ENCODE peak calls at places on chromosomes 6 and 20, in five cellular contexts. One of them, this sample, is unnamed.

GRCh38 chr20:32457476-32457986 is 99.4 kb downstream of the ASXL1 start:
- DNase-seq in RWPE2: peak
- DNase-seq in endothelial cell: peak
- DNase-seq in esophagus squamous epithelium: no peak
- DNase-seq in IMR-90: peak
- DNase-seq in this sample: peak

GRCh38 chr6:73704260-73704659 is 8.3 kb downstream of the CD109 start:
- DNase-seq in RWPE2: peak
- DNase-seq in endothelial cell: no peak
- DNase-seq in esophagus squamous epithelium: no peak
- DNase-seq in IMR-90: peak
- DNase-seq in this sample: no peak

GRCh38 chr6:80543598-80544181 is 437.2 kb downstream of the BCKDHB start:
- DNase-seq in RWPE2: no peak
- DNase-seq in endothelial cell: no peak
- DNase-seq in esophagus squamous epithelium: no peak
- DNase-seq in IMR-90: peak
- DNase-seq in this sample: no peak

GRCh38 chr6:3455490-3456394 is 1.1 kb downstream of the SLC22A23 start:
- DNase-seq in RWPE2: no peak
- DNase-seq in endothelial cell: peak
- DNase-seq in esophagus squamous epithelium: no peak
- DNase-seq in IMR-90: no peak
- DNase-seq in this sample: peak

GRCh38 chr20:58569211-58570125 is 54.3 kb upstream of the APCDD1L start:
- DNase-seq in RWPE2: no peak
- DNase-seq in endothelial cell: no peak
- DNase-seq in esophagus squamous epithelium: no peak
- DNase-seq in IMR-90: no peak
- DNase-seq in this sample: no peak

GRCh38 chr6:113953346-113953745 is 17.6 kb downstream of the HDAC2 start:
- DNase-seq in RWPE2: no peak
- DNase-seq in endothelial cell: no peak
- DNase-seq in esophagus squamous epithelium: no peak
- DNase-seq in IMR-90: peak
- DNase-seq in this sample: no peak

GRCh38 chr6:32107447-32107846 is 1.7 kb downstream of the TNXB start:
- DNase-seq in RWPE2: no peak
- DNase-seq in endothelial cell: no peak
- DNase-seq in esophagus squamous epithelium: no peak
- DNase-seq in IMR-90: no peak
- DNase-seq in this sample: no peak

GRCh38 chr6:40390144-40390800 is 196.9 kb downstream of the LRFN2 start:
- DNase-seq in RWPE2: no peak
- DNase-seq in endothelial cell: no peak
- DNase-seq in esophagus squamous epithelium: no peak
- DNase-seq in IMR-90: no peak
- DNase-seq in this sample: no peak

GRCh38 chr6:136822051-136822378 is 377 bp upstream of the PEX7 start:
- DNase-seq in RWPE2: no peak
- DNase-seq in endothelial cell: peak
- DNase-seq in esophagus squamous epithelium: no peak
- DNase-seq in IMR-90: peak
- DNase-seq in this sample: no peak

GRCh38 chr6:150250826-150251225 is 108.0 kb downstream of the PPP1R14C start:
- DNase-seq in RWPE2: peak
- DNase-seq in endothelial cell: no peak
- DNase-seq in esophagus squamous epithelium: no peak
- DNase-seq in IMR-90: peak
- DNase-seq in this sample: peak

DNA sequence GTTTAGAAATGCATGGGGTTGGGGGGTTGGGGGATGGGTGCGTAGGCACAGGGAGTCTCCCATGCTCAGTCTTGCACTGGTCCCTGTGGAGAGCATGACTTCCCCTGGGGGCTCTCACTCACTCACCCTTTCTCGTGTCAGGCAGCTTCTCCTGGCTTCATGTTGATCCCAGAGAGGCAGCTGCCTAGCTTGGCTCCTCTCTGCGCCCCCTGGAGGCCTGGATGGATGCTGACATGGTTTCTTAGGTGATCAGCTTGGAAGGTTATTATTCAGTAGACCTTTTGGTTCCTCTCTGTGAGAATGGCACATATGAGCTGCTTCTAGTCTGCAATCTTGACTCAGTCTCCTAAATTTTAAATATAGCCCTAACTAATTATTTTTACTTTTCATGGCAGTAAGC is 109.3 kb upstream of the FAM83B start:
- DNase-seq in RWPE2: no peak
- DNase-seq in endothelial cell: no peak
- DNase-seq in esophagus squamous epithelium: no peak
- DNase-seq in IMR-90: no peak
- DNase-seq in this sample: peak
- TF ChIP-seq CTCF in RWPE2: no peak
- TF ChIP-seq CTCF in endothelial cell: no peak
- TF ChIP-seq CTCF in esophagus squamous epithelium: no peak
- TF ChIP-seq CTCF in IMR-90: peak
- TF ChIP-seq CTCF in this sample: no peak

DNA sequence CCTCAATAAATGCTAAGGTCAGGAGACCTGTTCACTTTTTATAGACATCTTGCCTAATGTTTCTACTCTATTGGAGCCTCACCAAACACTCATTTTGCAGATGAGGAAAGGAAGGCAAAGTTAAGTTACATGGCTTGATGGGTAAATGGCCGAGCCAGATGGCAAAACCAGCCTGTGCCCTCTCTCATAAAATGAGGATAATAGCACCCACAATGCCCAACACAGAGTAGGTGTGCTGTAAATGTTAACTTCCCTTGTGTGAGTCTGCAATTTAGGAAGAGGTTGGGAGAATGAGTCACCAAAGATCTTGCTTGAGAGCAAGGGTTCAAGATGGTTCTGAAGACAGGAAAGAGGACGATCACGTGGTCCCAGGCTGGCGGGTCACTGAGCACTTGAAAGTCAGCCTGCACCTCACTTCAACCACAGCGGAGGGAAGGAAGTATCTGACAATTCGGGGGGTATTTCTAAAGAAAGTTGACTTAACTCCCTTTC is 3.3 kb downstream of the KCNK5 start:
- DNase-seq in RWPE2: no peak
- DNase-seq in endothelial cell: no peak
- DNase-seq in esophagus squamous epithelium: no peak
- DNase-seq in IMR-90: no peak
- DNase-seq in this sample: no peak
- TF ChIP-seq CTCF in RWPE2: no peak
- TF ChIP-seq CTCF in endothelial cell: no peak
- TF ChIP-seq CTCF in esophagus squamous epithelium: no peak
- TF ChIP-seq CTCF in IMR-90: no peak
- TF ChIP-seq CTCF in this sample: no peak

GRCh38 chr20:19809487-19809886 is 51.4 kb downstream of the RIN2 start:
- DNase-seq in RWPE2: no peak
- DNase-seq in endothelial cell: no peak
- DNase-seq in esophagus squamous epithelium: no peak
- DNase-seq in IMR-90: no peak
- DNase-seq in this sample: no peak

GRCh38 chr20:19806806-19807691 is 49.0 kb downstream of the RIN2 start:
- DNase-seq in RWPE2: no peak
- DNase-seq in endothelial cell: no peak
- DNase-seq in esophagus squamous epithelium: no peak
- DNase-seq in IMR-90: peak
- DNase-seq in this sample: no peak

GRCh38 chr20:19807901-19808300 is 49.8 kb downstream of the RIN2 start:
- DNase-seq in RWPE2: no peak
- DNase-seq in endothelial cell: no peak
- DNase-seq in esophagus squamous epithelium: no peak
- DNase-seq in IMR-90: peak
- DNase-seq in this sample: no peak

GRCh38 chr20:19811231-19811630 is 53.2 kb downstream of the RIN2 start:
- DNase-seq in RWPE2: no peak
- DNase-seq in endothelial cell: no peak
- DNase-seq in esophagus squamous epithelium: no peak
- DNase-seq in IMR-90: no peak
- DNase-seq in this sample: no peak

DNA sequence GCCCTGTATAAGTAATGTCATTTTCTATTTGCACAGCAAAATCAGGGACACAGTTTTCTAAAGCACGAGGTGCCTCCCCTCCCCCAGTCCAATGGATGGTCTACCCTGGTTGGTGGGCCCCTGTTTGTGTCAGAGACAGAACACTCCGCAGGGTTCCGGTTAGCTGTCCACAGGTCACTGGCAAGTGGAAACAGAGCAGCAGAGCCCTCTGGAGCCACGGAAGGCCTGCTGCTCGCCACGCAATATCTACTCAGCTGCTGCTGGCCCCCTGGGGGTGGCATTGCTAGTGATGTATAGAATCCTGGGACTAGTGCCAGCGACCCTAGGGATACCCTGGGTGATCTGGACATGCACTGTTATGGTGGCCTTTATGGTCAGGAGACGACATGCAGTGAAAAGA is 50.4 kb downstream of the RIN2 start:
- DNase-seq in RWPE2: no peak
- DNase-seq in endothelial cell: no peak
- DNase-seq in esophagus squamous epithelium: no peak
- DNase-seq in IMR-90: no peak
- DNase-seq in this sample: no peak
- TF ChIP-seq CTCF in RWPE2: no peak
- TF ChIP-seq CTCF in endothelial cell: no peak
- TF ChIP-seq CTCF in esophagus squamous epithelium: no peak
- TF ChIP-seq CTCF in IMR-90: no peak
- TF ChIP-seq CTCF in this sample: no peak

DNA sequence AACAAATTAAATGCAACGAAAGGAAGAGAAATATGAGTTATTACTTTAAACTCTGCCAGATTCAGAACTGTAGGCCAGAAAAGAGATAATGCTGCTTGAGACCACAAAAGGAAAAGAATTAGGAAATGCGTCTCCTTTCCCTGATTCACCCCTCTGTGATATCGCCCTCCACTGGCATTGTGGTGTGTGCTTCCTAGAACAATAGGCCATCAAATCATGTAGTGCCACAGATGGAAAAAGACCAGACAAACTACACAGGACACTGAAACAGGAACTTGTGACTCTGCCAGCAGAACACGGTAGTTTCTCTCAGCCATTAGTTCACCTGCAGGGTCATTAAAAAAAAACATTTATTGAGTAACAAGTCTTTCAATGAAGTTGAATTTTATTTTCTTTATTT is 14.8 kb upstream of the LAMA4 start:
- DNase-seq in RWPE2: no peak
- DNase-seq in endothelial cell: peak
- DNase-seq in esophagus squamous epithelium: no peak
- DNase-seq in IMR-90: peak
- DNase-seq in this sample: no peak
- TF ChIP-seq CTCF in RWPE2: no peak
- TF ChIP-seq CTCF in endothelial cell: no peak
- TF ChIP-seq CTCF in esophagus squamous epithelium: no peak
- TF ChIP-seq CTCF in IMR-90: peak
- TF ChIP-seq CTCF in this sample: no peak

This sample was measured in nephron progenitor cell.